ENCODE peak calls at places on chromosomes 3 and 15, in nine cellular contexts. V is GM12892, M is tibial nerve, E is IMR-90, Q is uterus, H is lower leg skin, Z is ovary, J is heart left ventricle, K is A549. Y is an unnamed sample.

GRCh38 chr15:85379403-85380131 is 836 bp upstream of the AKAP13 start:
- DNase-seq in V (no peak), M (no peak), E (no peak), Q (no peak), H (no peak), Z (no peak), J (no peak), K (peak), Y (peak)

GRCh38 chr3:140931801-140932200 is 9.8 kb upstream of the SLC25A36 start:
- DNase-seq in V (no peak), M (no peak), E (peak), Q (no peak), H (no peak), Z (no peak), J (no peak), K (no peak), Y (no peak)

GRCh38 chr3:188468196-188468595 is 314.2 kb downstream of the LPP start:
- DNase-seq in V (no peak), M (no peak), E (no peak), Q (no peak), H (no peak), Z (no peak), J (no peak), K (no peak), Y (no peak)

GRCh38 chr15:41648770-41649169 is 11.4 kb upstream of the MGA start:
- DNase-seq in V (no peak), M (no peak), E (peak), Q (no peak), H (no peak), Z (no peak), J (no peak), K (no peak), Y (no peak)

GRCh38 chr3:186734095-186734494 is 16.9 kb downstream of the KNG1 start:
- DNase-seq in V (no peak), M (no peak), E (no peak), Q (no peak), H (no peak), Z (no peak), J (no peak), K (no peak), Y (no peak)

GRCh38 chr3:160564205-160564922 is 1.0 kb downstream of the KPNA4 start:
- DNase-seq in V (no peak), M (no peak), E (no peak), Q (no peak), H (no peak), Z (no peak), J (no peak), K (peak), Y (peak)

GRCh38 chr3:46875560-46875959 is 2.0 kb upstream of the PTH1R start:
- DNase-seq in V (no peak), M (no peak), E (no peak), Q (no peak), H (no peak), Z (no peak), J (no peak), K (no peak), Y (no peak)

GRCh38 chr3:128548426-128549282 is 55.7 kb upstream of the GATA2 start:
- DNase-seq in V (no peak), M (no peak), E (peak), Q (no peak), H (peak), Z (no peak), J (no peak), K (no peak), Y (no peak)

GRCh38 chr15:48592221-48592731 is 53.2 kb downstream of the FBN1 start:
- DNase-seq in V (no peak), M (no peak), E (peak), Q (no peak), H (no peak), Z (no peak), J (no peak), K (peak), Y (no peak)

GRCh38 chr3:155321418-155321817 is 27.9 kb upstream of the STRIT1 start:
- DNase-seq in V (no peak), M (no peak), E (peak), Q (no peak), H (no peak), Z (no peak), J (no peak), K (no peak), Y (no peak)

GRCh38 chr3:73029321-73029796 is 32.1 kb upstream of the EBLN2 start:
- DNase-seq in V (no peak), M (no peak), E (peak), Q (no peak), H (no peak), Z (no peak), J (no peak), K (peak), Y (no peak)

GRCh38 chr3:138694287-138695007 is 85.9 kb downstream of the FAIM start:
- DNase-seq in V (no peak), M (no peak), E (peak), Q (no peak), H (no peak), Z (peak), J (no peak), K (peak), Y (no peak)

GRCh38 chr15:58549013-58549779 is 117.4 kb downstream of the LIPC start:
- DNase-seq in V (no peak), M (no peak), E (peak), Q (no peak), H (peak), Z (no peak), J (no peak), K (no peak), Y (no peak)

GRCh38 chr15:32715276-32715675 is 2.5 kb upstream of the GREM1 start:
- DNase-seq in V (no peak), M (no peak), E (peak), Q (no peak), H (no peak), Z (no peak), J (no peak), K (no peak), Y (no peak)

GRCh38 chr15:51752918-51753317 is 1.5 kb downstream of the TMOD2 start:
- DNase-seq in V (no peak), M (no peak), E (no peak), Q (no peak), H (no peak), Z (no peak), J (no peak), K (no peak), Y (no peak)

GRCh38 chr3:182697345-182697919 is 95.9 kb upstream of the ATP11B start:
- DNase-seq in V (no peak), M (no peak), E (no peak), Q (no peak), H (no peak), Z (no peak), J (no peak), K (no peak), Y (no peak)

GRCh38 chr15:81863157-81863556 is 182.7 kb downstream of the MEX3B start:
- DNase-seq in V (no peak), M (no peak), E (peak), Q (no peak), H (no peak), Z (no peak), J (no peak), K (no peak), Y (no peak)

GRCh38 chr3:126667631-126668449 is 12.9 kb upstream of the TXNRD3 start:
- DNase-seq in V (no peak), M (no peak), E (no peak), Q (no peak), H (peak), Z (no peak), J (no peak), K (no peak), Y (no peak)

GRCh38 chr3:71069797-71070196 is 513.7 kb downstream of the FOXP1 start:
- DNase-seq in V (no peak), M (peak), E (no peak), Q (peak), H (peak), Z (peak), J (no peak), K (peak), Y (peak)

GRCh38 chr15:40242216-40242599 is 3.3 kb downstream of the PAK6 start:
- DNase-seq in V (no peak), M (no peak), E (no peak), Q (no peak), H (peak), Z (no peak), J (no peak), K (no peak), Y (no peak)

GRCh38 chr3:178097576-178097975 is 438.7 kb upstream of the KCNMB2 start:
- DNase-seq in V (no peak), M (no peak), E (peak), Q (peak), H (no peak), Z (peak), J (no peak), K (peak), Y (no peak)

GRCh38 chr3:152241142-152242067 is 27.3 kb upstream of the MBNL1 start:
- DNase-seq in V (no peak), M (no peak), E (no peak), Q (no peak), H (no peak), Z (no peak), J (no peak), K (no peak), Y (no peak)

GRCh38 chr3:29335438-29335837 is 54.6 kb downstream of the RBMS3 start:
- DNase-seq in V (no peak), M (peak), E (peak), Q (peak), H (peak), Z (peak), J (peak), K (peak), Y (peak)

GRCh38 chr3:85304360-85304964 is 345.7 kb downstream of the CADM2 start:
- DNase-seq in V (no peak), M (no peak), E (no peak), Q (no peak), H (no peak), Z (no peak), J (no peak), K (peak), Y (no peak)

GRCh38 chr3:112437146-112438022 is 61.9 kb downstream of the BTLA start:
- DNase-seq in V (no peak), M (no peak), E (peak), Q (no peak), H (no peak), Z (no peak), J (no peak), K (peak), Y (no peak)

GRCh38 chr3:52870471-52870870 is 26.9 kb downstream of the STIMATE start:
- DNase-seq in V (no peak), M (no peak), E (no peak), Q (no peak), H (no peak), Z (no peak), J (no peak), K (no peak), Y (no peak)

GRCh38 chr3:16411450-16411849 is 102.0 kb downstream of the RFTN1 start:
- DNase-seq in V (no peak), M (no peak), E (no peak), Q (no peak), H (no peak), Z (no peak), J (no peak), K (no peak), Y (no peak)

GRCh38 chr3:172675371-172676193 is 35.3 kb downstream of the NCEH1 start:
- DNase-seq in V (no peak), M (no peak), E (peak), Q (no peak), H (no peak), Z (no peak), J (no peak), K (peak), Y (no peak)

DNA sequence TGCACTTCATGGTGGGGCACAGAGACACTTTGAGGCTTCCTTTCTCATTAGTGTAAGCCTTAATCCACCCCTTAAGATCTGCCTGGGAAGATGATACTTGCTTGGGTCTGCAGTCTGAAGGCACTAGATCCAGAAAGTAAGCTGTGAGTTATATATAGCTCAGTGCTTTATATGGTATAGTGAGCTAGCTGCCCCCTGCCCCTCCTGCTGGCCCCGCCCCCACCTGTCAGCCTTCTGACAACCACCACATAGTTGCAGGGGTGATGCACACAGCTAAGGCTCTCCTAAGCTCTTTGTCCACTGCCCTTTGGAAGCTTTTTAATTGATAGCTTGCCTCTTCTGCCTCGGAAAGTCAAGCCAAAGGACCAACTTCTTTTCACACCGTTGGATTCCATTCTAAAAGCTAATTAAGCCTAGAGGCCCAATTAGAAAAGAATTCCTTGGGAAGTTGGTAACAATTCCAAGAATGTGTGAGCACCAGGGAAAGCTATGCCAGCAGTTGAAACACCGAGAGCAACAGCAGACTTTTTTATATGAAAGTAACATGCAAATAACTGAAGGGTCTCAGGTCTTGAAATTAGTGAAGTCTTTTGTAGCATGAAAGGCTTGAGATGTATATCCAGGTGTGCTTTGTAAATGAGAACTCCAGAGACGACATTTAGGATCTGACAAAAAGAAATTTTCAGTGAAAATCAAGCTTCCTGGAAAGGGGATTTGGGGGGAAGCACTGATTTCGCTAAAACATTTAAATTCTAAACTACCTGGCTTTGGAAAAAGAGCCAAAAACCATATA is 2.3 kb downstream of the TPM1 start:
- DNase-seq in V (no peak), M (no peak), E (peak), Q (peak), H (no peak), Z (no peak), J (no peak), K (peak), Y (no peak)
- TF ChIP-seq POLR2A in V (no peak), M (no peak), E (peak), Q (peak), H (no peak), Z (no peak), J (peak), K (no peak), Y (peak)

GRCh38 chr3:113746069-113746954 is at the start of gene NAA50:
- DNase-seq in V (peak), M (peak), E (peak), Q (peak), H (peak), Z (peak), J (peak), K (peak), Y (peak)

GRCh38 chr3:113747719-113748046 is 848 bp downstream of the ATP6V1A start:
- DNase-seq in V (no peak), M (no peak), E (no peak), Q (no peak), H (no peak), Z (no peak), J (no peak), K (no peak), Y (no peak)

GRCh38 chr3:113744941-113745272 is 1.1 kb downstream of the NAA50 start:
- DNase-seq in V (no peak), M (no peak), E (no peak), Q (no peak), H (no peak), Z (no peak), J (no peak), K (no peak), Y (no peak)

GRCh38 chr3:113745273-113746068 is 578 bp downstream of the NAA50 start:
- DNase-seq in V (no peak), M (peak), E (peak), Q (peak), H (peak), Z (peak), J (peak), K (peak), Y (peak)

DNA sequence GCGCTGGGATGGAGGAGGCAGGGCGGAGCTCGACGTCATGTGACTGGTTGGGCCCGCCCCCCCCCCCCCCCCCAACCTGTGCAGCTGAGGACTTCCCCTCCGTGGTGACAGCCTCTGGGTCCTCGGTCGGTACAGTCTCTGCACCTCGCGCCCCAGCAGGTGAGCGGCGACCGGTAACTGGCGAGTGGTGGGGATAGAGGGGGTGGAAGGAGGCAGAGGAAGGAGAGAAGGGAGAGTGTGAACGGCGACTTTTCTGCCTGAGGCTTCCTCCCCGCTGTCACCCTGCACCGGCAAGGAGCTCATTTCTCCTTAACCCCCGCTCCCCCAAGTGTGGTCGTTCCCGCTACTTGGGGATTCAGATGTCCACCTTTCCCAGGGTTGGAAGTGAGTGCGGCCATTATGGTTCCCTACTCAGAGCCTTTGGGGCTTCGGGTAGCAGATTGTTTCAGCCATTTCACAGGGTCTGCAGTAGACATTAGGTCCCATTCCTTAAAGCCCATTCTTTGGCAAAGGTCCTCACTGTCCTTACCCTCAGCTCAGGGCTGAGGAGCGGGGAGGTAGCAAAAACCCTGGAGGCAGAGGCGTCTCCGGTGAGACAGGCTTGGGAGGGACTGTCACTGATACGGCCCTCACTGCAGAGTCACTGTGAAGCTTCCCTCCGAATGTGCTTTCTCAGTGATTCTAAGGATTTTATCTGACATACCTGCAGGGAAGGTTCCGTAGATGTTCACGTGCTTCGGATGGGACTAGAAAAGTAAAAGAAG is at the start of gene ATP6V1A:
- DNase-seq in V (peak), M (no peak), E (no peak), Q (peak), H (peak), Z (no peak), J (peak), K (peak), Y (peak)
- TF ChIP-seq POLR2A in V (peak), M (no peak), E (no peak), Q (no peak), H (no peak), Z (no peak), J (no peak), K (no peak), Y (peak)

GRCh38 chr3:9792405-9793160 is at the start of the genes ARPC4 and TADA3:
- DNase-seq in V (peak), M (peak), E (peak), Q (peak), H (peak), Z (peak), J (peak), K (peak), Y (peak)
- TF ChIP-seq POLR2A in V (peak), M (no peak), E (peak), Q (peak), H (peak), Z (peak), J (peak), K (peak), Y (peak)

GRCh38 chr3:26637698-26638097 is 15.1 kb downstream of the LRRC3B start:
- DNase-seq in V (no peak), M (no peak), E (no peak), Q (no peak), H (no peak), Z (no peak), J (no peak), K (no peak), Y (no peak)
- TF ChIP-seq POLR2A in V (no peak), M (no peak), E (no peak), Q (no peak), H (no peak), Z (no peak), J (no peak), K (no peak), Y (no peak)

DNA sequence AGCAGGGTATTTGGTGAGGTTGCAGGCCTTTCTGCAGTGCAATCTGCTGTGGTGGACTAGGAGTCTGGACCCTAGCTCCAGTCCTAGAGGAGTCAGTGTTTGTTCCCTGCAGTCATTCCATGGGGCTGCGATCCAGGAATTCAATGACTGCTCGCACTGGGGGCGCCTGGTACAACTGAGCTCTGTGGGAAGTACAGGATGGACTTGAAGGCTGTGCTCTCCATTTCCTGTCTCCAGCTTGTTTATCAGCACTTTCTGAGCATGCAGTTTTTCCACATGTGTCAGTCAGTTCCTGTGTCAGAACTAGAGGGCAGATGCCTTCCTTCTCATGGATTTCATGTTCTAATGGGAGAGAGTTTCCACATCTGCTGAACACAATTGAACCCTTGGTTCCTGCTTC is 46.7 kb downstream of the PDHB start:
- DNase-seq in V (no peak), M (no peak), E (peak), Q (peak), H (no peak), Z (no peak), J (peak), K (no peak), Y (peak)
- TF ChIP-seq POLR2A in V (no peak), M (no peak), E (peak), Q (no peak), H (no peak), Z (no peak), J (no peak), K (no peak), Y (no peak)

DNA sequence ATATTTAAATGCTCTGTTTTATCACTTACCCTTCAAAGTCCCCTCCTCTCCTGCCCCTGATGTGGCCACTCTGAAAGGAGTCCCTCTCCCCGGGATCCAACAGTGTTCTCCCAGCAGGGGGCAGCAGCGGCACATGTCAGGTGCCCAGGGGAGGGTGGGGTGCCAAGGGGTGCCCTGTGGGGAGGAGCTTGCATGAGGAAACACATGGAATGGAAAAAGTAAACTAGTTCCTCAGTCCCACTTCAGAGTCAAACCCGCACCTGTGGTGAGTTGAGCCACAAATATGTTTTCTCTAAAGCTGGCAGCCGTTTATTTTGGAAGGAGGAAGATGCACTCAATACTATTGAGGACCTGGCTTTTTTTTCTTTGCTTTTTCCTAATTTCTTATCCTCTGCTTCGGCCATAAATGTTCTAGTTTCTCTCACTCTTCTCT is 30.1 kb upstream of the NRROS start:
- DNase-seq in V (peak), M (peak), E (peak), Q (peak), H (peak), Z (peak), J (peak), K (peak), Y (peak)
- TF ChIP-seq POLR2A in V (no peak), M (no peak), E (peak), Q (no peak), H (no peak), Z (no peak), J (peak), K (no peak), Y (no peak)